ENCODE peak calls at places on chromosomes 13 and 19, in four cellular contexts. One of them, this sample, is unnamed. For H3K4me1, the result is how much of the 10 kb centered on the place peaks cover.

GRCh38 chr13:76223999-76224398 is 587.9 kb downstream of the LMO7 start:
- DNase-seq in mucosa of descending colon: no peak
- DNase-seq in HCT116: no peak
- DNase-seq in esophagus squamous epithelium: no peak
- DNase-seq in this sample: no peak

GRCh38 chr13:114131581-114132418 is 623 bp downstream of the RASA3 start:
- DNase-seq in HCT116: no peak
- DNase-seq in mucosa of descending colon: no peak
- DNase-seq in esophagus squamous epithelium: no peak
- DNase-seq in this sample: no peak

GRCh38 chr13:113178070-113178895 is 19.8 kb downstream of the PROZ start:
- DNase-seq in esophagus squamous epithelium: no peak
- DNase-seq in HCT116: no peak
- DNase-seq in mucosa of descending colon: no peak
- DNase-seq in this sample: no peak

GRCh38 chr13:51349016-51349415 is 9.5 kb downstream of the SERPINE3 start:
- DNase-seq in HCT116: no peak
- DNase-seq in mucosa of descending colon: no peak
- DNase-seq in esophagus squamous epithelium: no peak
- DNase-seq in this sample: no peak

GRCh38 chr19:41870401-41870873 is 6.6 kb upstream of the CD79A start:
- DNase-seq in esophagus squamous epithelium: no peak
- DNase-seq in HCT116: no peak
- DNase-seq in mucosa of descending colon: no peak
- DNase-seq in this sample: peak

GRCh38 chr13:32878172-32878571 is 138.1 kb upstream of the KL start:
- DNase-seq in esophagus squamous epithelium: no peak
- DNase-seq in mucosa of descending colon: no peak
- DNase-seq in HCT116: no peak
- DNase-seq in this sample: peak

GRCh38 chr13:71028884-71029283 is 838.1 kb downstream of the DACH1 start:
- DNase-seq in esophagus squamous epithelium: no peak
- DNase-seq in mucosa of descending colon: no peak
- DNase-seq in HCT116: no peak
- DNase-seq in this sample: no peak

GRCh38 chr19:39265321-39265916 is 2.8 kb upstream of the IFNL2 start:
- DNase-seq in mucosa of descending colon: no peak
- DNase-seq in esophagus squamous epithelium: no peak
- DNase-seq in HCT116: no peak
- DNase-seq in this sample: no peak

GRCh38 chr19:33469171-33470039 is 52.2 kb downstream of the PEPD start:
- DNase-seq in esophagus squamous epithelium: no peak
- DNase-seq in HCT116: no peak
- DNase-seq in mucosa of descending colon: no peak
- DNase-seq in this sample: no peak

GRCh38 chr13:113211774-113212173 is 2.4 kb downstream of the CUL4A start:
- DNase-seq in HCT116: no peak
- DNase-seq in mucosa of descending colon: no peak
- DNase-seq in esophagus squamous epithelium: no peak
- DNase-seq in this sample: no peak

GRCh38 chr13:98976338-98976737 is 1.5 kb downstream of the DOCK9 start:
- DNase-seq in mucosa of descending colon: no peak
- DNase-seq in esophagus squamous epithelium: no peak
- DNase-seq in HCT116: no peak
- DNase-seq in this sample: no peak

GRCh38 chr13:98976941-98977340 is 923 bp downstream of the DOCK9 start:
- DNase-seq in HCT116: no peak
- DNase-seq in esophagus squamous epithelium: no peak
- DNase-seq in mucosa of descending colon: no peak
- DNase-seq in this sample: no peak

GRCh38 chr13:98974053-98974452 is 3.8 kb downstream of the DOCK9 start:
- DNase-seq in mucosa of descending colon: no peak
- DNase-seq in HCT116: no peak
- DNase-seq in esophagus squamous epithelium: no peak
- DNase-seq in this sample: no peak

GRCh38 chr13:98977568-98978270 is at the start of gene DOCK9:
- DNase-seq in mucosa of descending colon: peak
- DNase-seq in esophagus squamous epithelium: no peak
- DNase-seq in HCT116: no peak
- DNase-seq in this sample: peak

GRCh38 chr13:98975822-98976261 is 2.0 kb downstream of the DOCK9 start:
- DNase-seq in esophagus squamous epithelium: no peak
- DNase-seq in mucosa of descending colon: no peak
- DNase-seq in HCT116: no peak
- DNase-seq in this sample: no peak
- H3K4me1 ChIP-seq in esophagus squamous epithelium: half or more
- H3K4me1 ChIP-seq in mucosa of descending colon: under half
- H3K4me1 ChIP-seq in HCT116: under half
- H3K4me1 ChIP-seq in this sample: under half

GRCh38 chr19:28727835-28728159 is 485.2 kb downstream of the UQCRFS1 start:
- DNase-seq in mucosa of descending colon: no peak
- DNase-seq in HCT116: no peak
- DNase-seq in esophagus squamous epithelium: no peak
- DNase-seq in this sample: no peak

GRCh38 chr19:28731577-28731976 is 481.4 kb downstream of the UQCRFS1 start:
- DNase-seq in mucosa of descending colon: no peak
- DNase-seq in HCT116: no peak
- DNase-seq in esophagus squamous epithelium: no peak
- DNase-seq in this sample: no peak

GRCh38 chr19:28731113-28731512 is 481.8 kb downstream of the UQCRFS1 start:
- DNase-seq in mucosa of descending colon: no peak
- DNase-seq in HCT116: no peak
- DNase-seq in esophagus squamous epithelium: no peak
- DNase-seq in this sample: no peak

GRCh38 chr19:28726533-28726932 is 486.4 kb downstream of the UQCRFS1 start:
- DNase-seq in mucosa of descending colon: no peak
- DNase-seq in HCT116: no peak
- DNase-seq in esophagus squamous epithelium: no peak
- DNase-seq in this sample: no peak

DNA sequence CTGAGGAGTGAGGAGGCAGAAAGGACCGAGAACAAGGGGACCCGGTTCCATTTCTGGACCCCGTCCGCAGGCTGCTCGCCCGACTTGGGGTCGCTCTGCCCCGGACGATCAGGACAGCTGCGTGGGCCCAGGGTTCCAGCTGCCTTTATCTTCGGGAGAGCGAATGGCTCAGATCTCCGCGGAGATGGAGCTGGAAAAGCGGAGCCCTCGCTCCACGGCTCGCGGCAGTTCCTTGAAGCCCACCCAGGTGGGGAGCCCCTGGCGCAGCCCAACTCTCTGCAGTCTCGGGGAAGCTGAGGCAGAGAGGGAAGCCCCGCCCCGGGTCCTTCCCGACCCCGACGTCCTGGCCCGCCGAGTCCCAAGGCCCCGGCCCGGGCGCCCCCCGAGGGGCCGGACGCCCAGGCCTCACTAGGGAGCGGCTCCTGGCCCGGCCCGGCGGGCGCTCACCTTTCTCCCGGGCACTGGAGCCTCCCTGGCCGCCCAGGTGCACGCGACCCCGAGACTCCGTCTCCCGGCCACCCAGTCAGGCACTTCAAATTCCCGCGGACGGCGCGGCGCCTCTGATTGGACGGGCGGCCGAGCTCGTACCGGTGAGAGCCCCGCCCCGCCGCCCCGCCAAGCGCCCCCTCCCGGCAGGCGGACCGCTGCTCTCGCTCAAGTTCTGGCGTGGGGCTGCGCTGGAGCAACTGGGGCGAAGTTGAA is 485.7 kb downstream of the UQCRFS1 start:
- DNase-seq in HCT116: no peak
- DNase-seq in esophagus squamous epithelium: no peak
- DNase-seq in mucosa of descending colon: peak
- DNase-seq in this sample: no peak
- TF ChIP-seq CTCF in HCT116: no peak
- TF ChIP-seq CTCF in esophagus squamous epithelium: no peak
- TF ChIP-seq CTCF in mucosa of descending colon: no peak
- TF ChIP-seq CTCF in this sample: no peak

GRCh38 chr19:43769256-43769655 is 11.5 kb downstream of the KCNN4 start:
- DNase-seq in HCT116: no peak
- DNase-seq in esophagus squamous epithelium: no peak
- DNase-seq in mucosa of descending colon: no peak
- DNase-seq in this sample: no peak
- H3K4me1 ChIP-seq in HCT116: under half
- H3K4me1 ChIP-seq in esophagus squamous epithelium: under half
- H3K4me1 ChIP-seq in mucosa of descending colon: under half
- H3K4me1 ChIP-seq in this sample: under half

GRCh38 chr19:40798997-40799557 is at the start of gene EGLN2:
- DNase-seq in mucosa of descending colon: no peak
- DNase-seq in esophagus squamous epithelium: no peak
- DNase-seq in HCT116: no peak
- DNase-seq in this sample: no peak

GRCh38 chr19:40800997-40801377 is 2.0 kb downstream of the EGLN2 start:
- DNase-seq in mucosa of descending colon: no peak
- DNase-seq in HCT116: no peak
- DNase-seq in esophagus squamous epithelium: no peak
- DNase-seq in this sample: no peak

GRCh38 chr19:40801449-40802299 is 2.7 kb downstream of the EGLN2 start:
- DNase-seq in HCT116: no peak
- DNase-seq in mucosa of descending colon: no peak
- DNase-seq in esophagus squamous epithelium: no peak
- DNase-seq in this sample: peak

GRCh38 chr19:40799558-40800338 is 757 bp downstream of the EGLN2 start:
- DNase-seq in HCT116: no peak
- DNase-seq in mucosa of descending colon: peak
- DNase-seq in esophagus squamous epithelium: no peak
- DNase-seq in this sample: peak

DNA sequence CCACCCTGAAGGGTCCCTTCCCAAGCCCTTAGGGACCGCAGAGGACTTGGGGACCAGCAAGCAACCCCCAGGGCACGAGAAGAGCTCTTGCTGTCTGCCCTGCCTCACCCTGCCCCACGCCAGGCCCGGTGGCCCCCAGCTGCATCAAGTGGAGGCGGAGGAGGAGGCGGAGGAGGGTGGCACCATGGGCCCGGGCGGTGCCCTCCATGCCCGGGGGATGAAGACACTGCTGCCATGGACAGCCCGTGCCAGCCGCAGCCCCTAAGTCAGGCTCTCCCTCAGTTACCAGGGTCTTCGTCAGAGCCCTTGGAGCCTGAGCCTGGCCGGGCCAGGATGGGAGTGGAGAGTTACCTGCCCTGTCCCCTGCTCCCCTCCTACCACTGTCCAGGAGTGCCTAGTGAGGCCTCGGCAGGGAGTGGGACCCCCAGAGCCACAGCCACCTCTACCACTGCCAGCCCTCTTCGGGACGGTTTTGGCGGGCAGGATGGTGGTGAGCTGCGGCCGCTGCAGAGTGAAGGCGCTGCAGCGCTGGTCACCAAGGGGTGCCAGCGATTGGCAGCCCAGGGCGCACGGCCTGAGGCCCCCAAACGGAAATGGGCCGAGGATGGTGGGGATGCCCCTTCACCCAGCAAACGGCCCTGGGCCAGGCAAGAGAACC is 1.5 kb downstream of the EGLN2 start:
- DNase-seq in mucosa of descending colon: no peak
- DNase-seq in HCT116: no peak
- DNase-seq in esophagus squamous epithelium: no peak
- DNase-seq in this sample: peak
- TF ChIP-seq CTCF in mucosa of descending colon: no peak
- TF ChIP-seq CTCF in HCT116: no peak
- TF ChIP-seq CTCF in esophagus squamous epithelium: no peak
- TF ChIP-seq CTCF in this sample: no peak

GRCh38 chr13:110265341-110265681 is 41.6 kb downstream of the COL4A1 start:
- DNase-seq in HCT116: no peak
- DNase-seq in esophagus squamous epithelium: no peak
- DNase-seq in mucosa of descending colon: no peak
- DNase-seq in this sample: no peak

GRCh38 chr13:110264685-110265275 is 42.2 kb downstream of the COL4A1 start:
- DNase-seq in mucosa of descending colon: no peak
- DNase-seq in esophagus squamous epithelium: no peak
- DNase-seq in HCT116: no peak
- DNase-seq in this sample: no peak

GRCh38 chr13:110262494-110262893 is 44.5 kb downstream of the COL4A1 start:
- DNase-seq in esophagus squamous epithelium: no peak
- DNase-seq in HCT116: no peak
- DNase-seq in mucosa of descending colon: peak
- DNase-seq in this sample: no peak

GRCh38 chr13:110262944-110263343 is 44.0 kb downstream of the COL4A1 start:
- DNase-seq in esophagus squamous epithelium: no peak
- DNase-seq in HCT116: no peak
- DNase-seq in mucosa of descending colon: no peak
- DNase-seq in this sample: no peak

DNA sequence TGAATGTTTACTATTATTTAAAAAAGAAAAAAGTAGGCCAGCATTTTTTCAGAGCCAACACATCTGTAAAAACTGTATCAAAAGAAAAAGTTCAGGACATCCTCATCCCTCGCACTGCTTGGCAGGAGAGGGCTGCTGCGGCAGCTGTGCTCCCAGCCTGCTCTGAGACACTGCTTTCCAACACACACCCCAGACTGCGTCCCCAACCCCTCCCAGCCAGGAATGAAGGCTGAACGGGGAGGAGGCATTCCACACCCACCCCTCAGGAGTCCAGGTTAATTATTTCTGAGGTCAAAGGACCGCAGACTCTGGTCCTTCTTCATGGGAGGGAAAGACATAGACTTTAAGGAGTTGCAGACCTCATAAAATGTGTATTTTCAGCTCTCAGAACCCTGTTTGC is 43.1 kb downstream of the COL4A1 start:
- DNase-seq in HCT116: no peak
- DNase-seq in esophagus squamous epithelium: no peak
- DNase-seq in mucosa of descending colon: peak
- DNase-seq in this sample: no peak
- H3K4me1 ChIP-seq in HCT116: under half
- H3K4me1 ChIP-seq in esophagus squamous epithelium: half or more
- H3K4me1 ChIP-seq in mucosa of descending colon: under half
- H3K4me1 ChIP-seq in this sample: under half

DNA sequence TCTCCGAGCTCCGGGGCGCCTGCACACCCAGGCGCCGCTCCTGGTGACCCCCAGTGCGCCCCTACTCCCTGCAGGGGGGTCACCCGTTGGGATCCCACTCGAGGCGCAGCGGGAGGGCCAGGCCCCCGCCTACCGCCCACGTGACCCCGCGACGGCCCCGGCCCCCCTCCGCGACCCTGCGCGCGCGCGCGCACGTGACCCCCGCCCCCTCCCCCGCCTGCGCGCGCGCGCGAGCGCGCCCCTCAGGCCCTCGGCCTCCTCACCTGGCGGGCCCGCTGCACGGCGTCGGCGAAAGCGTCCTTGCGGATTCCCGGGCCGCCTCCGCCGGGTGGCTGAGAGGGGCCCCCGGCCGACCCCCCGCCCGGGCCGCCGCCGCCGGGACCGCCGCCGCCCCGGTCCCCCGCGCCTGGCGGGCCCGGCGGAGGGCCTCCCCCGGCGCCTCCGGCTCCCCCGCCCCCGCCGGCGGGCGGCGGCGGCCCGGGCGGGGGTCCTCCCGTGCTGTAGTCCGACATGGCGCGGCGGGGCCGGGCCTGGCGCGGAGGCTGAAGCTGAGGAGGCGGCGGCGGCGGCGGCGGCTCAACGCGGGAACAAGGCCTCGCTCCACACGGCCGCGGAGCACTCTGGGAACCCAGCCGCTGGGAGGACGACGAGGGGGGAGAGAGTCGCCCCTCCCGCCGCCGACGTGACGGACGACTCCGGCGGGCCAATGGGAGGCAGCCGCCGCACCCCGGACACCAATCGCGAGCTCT is at the start of gene KHSRP:
- DNase-seq in HCT116: no peak
- DNase-seq in mucosa of descending colon: no peak
- DNase-seq in esophagus squamous epithelium: no peak
- DNase-seq in this sample: no peak
- TF ChIP-seq CTCF in HCT116: no peak
- TF ChIP-seq CTCF in mucosa of descending colon: no peak
- TF ChIP-seq CTCF in esophagus squamous epithelium: no peak
- TF ChIP-seq CTCF in this sample: no peak